ENCODE peak calls at places on chromosomes 7 and 10, in six cellular contexts. R is HFF-Myc, K is astrocyte, J is GM20000, B is stomach, C is right lobe of liver. P is an unnamed sample.
A peak's percentile ranks its signal among the peaks of the same experiment; 100 is the strongest.

GRCh38 chr7:151918444-151918843 is 37.8 kb upstream of the GALNTL5 start:
- DNase-seq in C (no peak), B (no peak), K (no peak), R (no peak), J (no peak), P (no peak)

GRCh38 chr10:13491747-13492360 is 37.0 kb downstream of the BEND7 start:
- DNase-seq in J (no peak), K (no peak), C (no peak), B (no peak), R (no peak), P (no peak)

GRCh38 chr10:23157691-23158369 is 34.3 kb upstream of the PTF1A start:
- DNase-seq in C (no peak), R (peak; percentile 5), J (peak; percentile 63), B (no peak), K (peak; percentile 33), P (no peak)

GRCh38 chr10:70849582-70850016 is 33.9 kb downstream of the SGPL1 start:
- DNase-seq in K (peak; percentile 97), R (peak; percentile 56), J (no peak), C (no peak), B (no peak), P (no peak)

GRCh38 chr7:2104716-2105115 is 128.0 kb downstream of the MAD1L1 start:
- DNase-seq in K (no peak), J (no peak), B (no peak), C (no peak), R (no peak), P (no peak)

GRCh38 chr10:81026597-81026996 is 488.9 kb downstream of the SH2D4B start:
- DNase-seq in K (no peak), J (no peak), B (no peak), C (no peak), R (no peak), P (no peak)

GRCh38 chr10:68471063-68471585 is 649 bp downstream of the DNA2 start:
- DNase-seq in B (no peak), R (no peak), J (peak; percentile 18), K (no peak), C (no peak), P (no peak)

GRCh38 chr10:68560916-68561691 is 967 bp downstream of the TET1 start:
- DNase-seq in J (peak; percentile 52), K (no peak), R (no peak), C (no peak), B (no peak), P (peak; percentile 69)

GRCh38 chr10:88232029-88232895 is 350.9 kb downstream of the RNLS start:
- DNase-seq in B (peak; percentile 75), R (peak; percentile 42), K (peak; percentile 48), C (no peak), J (no peak), P (no peak)

GRCh38 chr10:6171891-6172354 is 30.8 kb upstream of the PFKFB3 start:
- DNase-seq in K (peak; percentile 94), R (peak; percentile 86), B (peak; percentile 38), C (no peak), J (no peak), P (no peak)

GRCh38 chr10:98289802-98290209 is 21.8 kb upstream of the LOXL4 start:
- DNase-seq in K (no peak), C (no peak), B (no peak), J (no peak), R (no peak), P (no peak)

GRCh38 chr10:124225468-124226270 is 132.3 kb upstream of the CHST15 start:
- DNase-seq in J (peak; percentile 42), C (no peak), R (no peak), K (no peak), B (peak; percentile 24), P (no peak)

GRCh38 chr10:1214882-1215540 is 158.8 kb downstream of the WDR37 start:
- DNase-seq in J (no peak), B (no peak), K (no peak), R (no peak), C (no peak), P (no peak)

GRCh38 chr7:116802144-116802747 is 60.1 kb upstream of the CAPZA2 start:
- DNase-seq in J (no peak), B (no peak), C (no peak), R (no peak), K (peak; percentile 81), P (no peak)

GRCh38 chr10:3886666-3887251 is 101.8 kb upstream of the KLF6 start:
- DNase-seq in B (no peak), J (no peak), K (peak; percentile 97), R (peak; percentile 43), C (no peak), P (no peak)

GRCh38 chr10:126913316-126913715 is 8.1 kb downstream of the DOCK1 start:
- DNase-seq in C (no peak), K (no peak), B (no peak), J (no peak), R (no peak), P (no peak)

GRCh38 chr10:131743190-131744151 is 157.3 kb upstream of the PPP2R2D start:
- DNase-seq in R (no peak), C (no peak), B (no peak), J (peak; percentile 73), K (no peak), P (peak; percentile 14)

GRCh38 chr10:31678139-31678536 is 250.5 kb downstream of the ARHGAP12 start:
- DNase-seq in R (no peak), K (no peak), J (no peak), B (no peak), C (no peak), P (no peak)

GRCh38 chr7:157555308-157555707 is 218.5 kb downstream of the DNAJB6 start:
- DNase-seq in R (no peak), C (no peak), K (peak; percentile 76), B (no peak), J (no peak), P (no peak)

GRCh38 chr10:77073066-77073960 is 564.3 kb downstream of the KCNMA1 start:
- DNase-seq in J (no peak), C (peak; percentile 84), B (no peak), K (no peak), R (no peak), P (no peak)

GRCh38 chr10:97882142-97883091 is 32.8 kb downstream of the GOLGA7B start:
- DNase-seq in K (peak; percentile 90), R (no peak), B (peak; percentile 74), J (no peak), C (no peak), P (no peak)

GRCh38 chr10:32318476-32318896 is 28.5 kb downstream of the EPC1 start:
- DNase-seq in B (no peak), J (peak; percentile 22), C (no peak), R (no peak), K (no peak), P (no peak)

GRCh38 chr10:97081621-97082235 is 104.0 kb downstream of the SLIT1 start:
- DNase-seq in R (peak; percentile 29), C (no peak), B (peak; percentile 47), J (peak; percentile 85), K (peak; percentile 37), P (peak; percentile 52)

GRCh38 chr7:41984888-41985287 is 252.1 kb downstream of the GLI3 start:
- DNase-seq in J (no peak), C (no peak), R (no peak), K (peak; percentile 44), B (no peak), P (no peak)

DNA sequence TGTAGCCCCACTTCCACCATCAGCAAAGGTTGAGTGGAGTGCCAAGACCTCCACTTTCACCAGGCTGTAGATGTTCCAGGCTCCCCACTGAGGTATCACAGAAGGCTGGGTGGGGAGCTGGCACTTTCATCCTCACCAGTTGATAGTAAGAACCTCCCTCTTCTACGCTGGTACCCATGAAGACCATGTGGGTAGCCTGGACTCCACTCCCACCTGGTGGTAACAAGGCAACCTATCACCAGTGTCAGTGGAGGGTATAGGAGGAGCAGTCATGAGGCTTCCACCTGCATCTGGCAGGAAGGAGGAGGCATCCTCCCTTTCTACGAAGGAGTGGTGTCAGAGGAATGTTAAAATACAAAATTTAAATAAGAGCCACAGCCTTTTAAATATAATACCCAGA is 4.4 kb downstream of the SMIM30 start:
- DNase-seq in C (no peak), B (no peak), K (no peak), J (no peak), R (no peak), P (no peak)
- TF ChIP-seq CTCF in C (no peak), B (no peak), K (no peak), J (no peak), R (peak; percentile 10), P (no peak)

GRCh38 chr10:128859738-128860386 is 607.2 kb upstream of the MGMT start:
- DNase-seq in J (peak; percentile 40), K (no peak), R (no peak), C (no peak), B (peak; percentile 44), P (no peak)
- TF ChIP-seq CTCF in J (peak; percentile 38), K (peak; percentile 28), R (peak; percentile 17), C (peak; percentile 43), B (no peak), P (peak; percentile 83)

DNA sequence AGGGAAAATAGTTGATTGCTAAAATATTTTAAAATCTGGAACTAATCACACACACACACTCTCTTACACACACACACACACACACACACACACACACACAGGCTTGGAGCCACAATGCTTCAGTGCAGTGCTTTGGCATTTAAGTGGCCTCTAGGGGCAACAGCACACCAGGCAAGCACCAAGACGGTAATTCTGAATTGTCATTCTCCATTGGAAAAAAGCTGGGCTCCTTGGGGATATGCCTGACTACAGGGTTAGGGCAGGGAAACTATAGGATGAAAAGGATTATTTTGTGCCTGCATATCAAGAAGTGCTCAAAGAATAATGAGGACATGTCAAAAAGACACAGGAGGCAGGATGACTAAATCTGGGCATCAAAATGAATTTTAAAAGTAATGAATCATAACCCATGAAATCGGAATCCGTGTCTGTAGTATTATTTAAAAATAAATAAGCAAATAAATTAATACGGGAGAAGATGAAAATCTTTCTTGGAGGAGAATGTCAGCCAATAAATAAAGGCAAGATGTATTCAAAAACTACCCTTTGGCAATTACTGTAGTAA is 30.4 kb upstream of the DDC start:
- DNase-seq in R (peak; percentile 37), J (no peak), B (no peak), C (no peak), K (peak; percentile 36), P (peak; percentile 36)
- TF ChIP-seq CTCF in R (peak; percentile 53), J (no peak), B (no peak), C (peak; percentile 38), K (peak; percentile 47), P (no peak)

GRCh38 chr7:101319401-101319800 is 2.2 kb downstream of the IFT22 start:
- DNase-seq in J (no peak), R (no peak), B (no peak), K (no peak), C (no peak), P (no peak)

DNA sequence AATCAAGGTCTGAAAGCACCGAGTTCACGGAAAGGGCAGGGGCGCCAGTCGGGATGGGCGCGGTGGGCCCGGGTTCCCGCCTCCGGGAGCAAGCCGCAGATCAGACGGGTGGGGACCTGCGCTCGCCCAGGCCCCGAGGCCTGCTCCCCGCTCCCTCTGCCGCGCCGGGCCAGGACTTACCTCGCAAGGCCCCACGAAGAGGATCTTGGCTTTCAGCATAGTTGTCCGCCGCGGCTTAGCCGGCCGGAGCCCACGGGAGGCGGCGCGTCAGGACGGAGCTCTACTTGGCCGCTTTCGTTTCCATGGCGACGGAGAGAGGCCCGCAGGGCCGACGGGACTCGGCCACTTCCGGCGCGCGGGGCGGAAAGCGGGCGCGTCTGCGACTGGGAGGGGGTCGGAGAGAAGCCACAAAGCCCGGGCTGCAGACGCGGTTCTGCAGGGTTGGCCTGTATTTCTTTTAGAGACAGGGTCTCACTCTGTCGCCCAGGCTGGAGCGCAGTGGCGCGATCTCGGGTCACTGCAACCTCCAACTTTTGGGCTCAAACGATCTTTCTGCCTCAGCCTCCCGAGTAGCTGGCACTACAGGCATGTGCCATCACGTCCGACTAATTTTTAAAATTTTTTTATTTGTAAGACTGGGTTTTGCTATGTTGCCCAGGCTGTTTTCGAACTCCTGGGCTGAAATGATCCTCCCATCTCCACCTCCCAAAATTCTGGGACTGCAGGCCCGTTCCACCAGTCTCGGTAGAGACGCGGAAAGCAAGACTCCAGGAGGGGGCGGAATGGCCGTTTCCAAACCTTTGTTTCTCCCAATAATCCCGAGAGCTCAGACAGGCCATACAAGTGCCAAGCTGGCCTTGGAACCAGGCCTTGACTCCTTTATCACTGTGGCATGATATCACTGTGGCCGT is at the start of gene IFT22:
- DNase-seq in B (peak; percentile 92), K (peak; percentile 78), R (peak; percentile 59), C (peak; percentile 95), J (peak; percentile 97), P (peak; percentile 95)
- TF ChIP-seq CTCF in B (no peak), K (peak; percentile 21), R (peak; percentile 59), C (peak; percentile 51), J (no peak), P (no peak)